ENCODE peak calls at places on chromosome 4, in four cellular contexts. W is endothelial cell of umbilical vein, U is K562, E is GM12878. Z is an unnamed sample.

GRCh38 chr4:94332983-94333590 is 9.5 kb downstream of the HPGDS start:
- DNase-seq in W (peak), U (no peak), E (no peak), Z (no peak)

GRCh38 chr4:30744957-30745640 is 24.9 kb downstream of the PCDH7 start:
- DNase-seq in W (peak), U (no peak), E (no peak), Z (no peak)

GRCh38 chr4:149845643-149846208 is 30.1 kb upstream of the IQCM start:
- DNase-seq in W (no peak), U (no peak), E (no peak), Z (no peak)

GRCh38 chr4:7043521-7044414 is 596 bp downstream of the TADA2B start:
- DNase-seq in W (peak), U (peak), E (no peak), Z (peak)

GRCh38 chr4:42995343-42995944 is 102.9 kb downstream of the GRXCR1 start:
- DNase-seq in W (peak), U (peak), E (no peak), Z (peak)

GRCh38 chr4:111537861-111538260 is 607.4 kb upstream of the FAM241A start:
- DNase-seq in W (no peak), U (no peak), E (no peak), Z (peak)

GRCh38 chr4:40586034-40586433 is 43.6 kb downstream of the RBM47 start:
- DNase-seq in W (no peak), U (no peak), E (no peak), Z (peak)

GRCh38 chr4:155543126-155543765 is 123.4 kb upstream of the GUCY1A1 start:
- DNase-seq in W (peak), U (no peak), E (no peak), Z (peak)

GRCh38 chr4:8559524-8560264 is 20.5 kb upstream of the GPR78 start:
- DNase-seq in W (no peak), U (no peak), E (no peak), Z (no peak)

GRCh38 chr4:177579649-177580048 is 137.4 kb upstream of the AGA start:
- DNase-seq in W (no peak), U (no peak), E (no peak), Z (peak)

DNA sequence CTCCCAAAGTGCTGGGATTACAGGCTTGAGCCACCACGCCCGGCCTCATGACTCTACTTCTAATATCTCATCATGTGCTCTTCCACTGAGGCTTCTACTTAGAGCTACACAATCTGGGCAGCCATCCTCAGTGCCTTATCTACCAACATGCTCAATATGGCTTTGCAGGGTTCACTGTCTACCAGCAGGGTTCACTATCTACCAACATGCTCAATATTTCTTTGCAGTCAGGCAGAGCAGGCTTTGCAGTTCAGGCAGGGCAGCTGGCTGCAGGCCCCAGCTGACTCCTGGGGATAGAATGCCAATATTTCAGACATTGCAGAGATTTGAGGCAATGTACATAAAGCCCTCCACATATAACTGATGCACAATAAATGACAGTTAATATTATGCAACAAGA is 47.5 kb downstream of the PKD2 start:
- DNase-seq in W (peak), U (peak), E (no peak), Z (peak)
- TF ChIP-seq FOS in W (no peak), U (no peak), E (no peak), Z (no peak)

DNA sequence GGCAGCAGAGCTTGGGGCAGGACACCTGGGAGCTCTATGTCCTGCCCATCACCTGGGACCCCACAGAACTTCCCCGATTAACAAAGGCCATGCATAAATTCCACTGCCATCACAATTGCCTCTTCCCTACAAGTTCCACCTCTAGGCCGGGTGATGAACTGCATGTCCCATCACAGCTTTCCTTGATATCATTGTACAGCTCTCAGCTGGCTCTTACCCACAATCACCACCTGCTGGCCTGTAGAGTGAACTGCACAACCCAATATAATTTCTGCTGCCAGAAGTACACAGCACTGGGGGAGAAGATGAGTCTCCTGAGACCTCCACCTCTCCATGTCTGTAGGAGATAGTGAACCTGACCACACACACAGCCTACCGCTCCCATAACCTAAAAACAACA is 285.0 kb upstream of the AADAT start:
- DNase-seq in W (no peak), U (peak), E (no peak), Z (no peak)
- TF ChIP-seq FOS in W (no peak), U (no peak), E (no peak), Z (no peak)

GRCh38 chr4:80610199-80610598 is 274.7 kb downstream of the CFAP299 start:
- DNase-seq in W (no peak), U (no peak), E (no peak), Z (no peak)
- TF ChIP-seq FOS in W (no peak), U (no peak), E (no peak), Z (no peak)

GRCh38 chr4:174403177-174403543 is 119.1 kb downstream of the HPGD start:
- DNase-seq in W (no peak), U (no peak), E (no peak), Z (no peak)

GRCh38 chr4:174404677-174405076 is 117.6 kb downstream of the HPGD start:
- DNase-seq in W (no peak), U (no peak), E (no peak), Z (no peak)

GRCh38 chr4:174406416-174406815 is 115.9 kb downstream of the HPGD start:
- DNase-seq in W (no peak), U (no peak), E (no peak), Z (no peak)

GRCh38 chr4:174405923-174406322 is 116.4 kb downstream of the HPGD start:
- DNase-seq in W (no peak), U (no peak), E (no peak), Z (no peak)

GRCh38 chr4:174408841-174409552 is 113.3 kb downstream of the HPGD start:
- DNase-seq in W (no peak), U (no peak), E (no peak), Z (no peak)
- TF ChIP-seq FOS in W (no peak), U (no peak), E (no peak), Z (no peak)

DNA sequence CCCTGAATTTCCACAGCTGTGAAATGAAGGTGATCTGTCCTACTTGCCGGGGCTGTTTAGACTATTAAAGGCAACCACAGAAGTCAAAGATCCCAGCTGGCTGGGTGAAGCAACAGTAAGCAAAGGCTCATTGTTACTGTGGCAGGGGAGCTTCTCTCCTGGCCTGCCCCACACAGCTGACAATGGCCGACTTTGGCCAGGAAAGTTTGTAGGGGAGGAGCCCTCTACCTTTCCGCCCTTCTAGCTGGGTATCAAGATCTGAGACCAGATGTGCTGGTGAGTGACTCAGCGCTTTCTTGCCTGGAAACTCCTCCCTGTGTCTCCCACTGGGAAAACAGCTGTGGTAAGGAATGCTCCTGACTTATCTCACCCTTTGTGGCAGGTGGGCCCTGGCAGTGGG is 21.1 kb downstream of the RASSF6 start:
- DNase-seq in W (peak), U (peak), E (no peak), Z (peak)
- TF ChIP-seq FOS in W (no peak), U (no peak), E (no peak), Z (no peak)

DNA sequence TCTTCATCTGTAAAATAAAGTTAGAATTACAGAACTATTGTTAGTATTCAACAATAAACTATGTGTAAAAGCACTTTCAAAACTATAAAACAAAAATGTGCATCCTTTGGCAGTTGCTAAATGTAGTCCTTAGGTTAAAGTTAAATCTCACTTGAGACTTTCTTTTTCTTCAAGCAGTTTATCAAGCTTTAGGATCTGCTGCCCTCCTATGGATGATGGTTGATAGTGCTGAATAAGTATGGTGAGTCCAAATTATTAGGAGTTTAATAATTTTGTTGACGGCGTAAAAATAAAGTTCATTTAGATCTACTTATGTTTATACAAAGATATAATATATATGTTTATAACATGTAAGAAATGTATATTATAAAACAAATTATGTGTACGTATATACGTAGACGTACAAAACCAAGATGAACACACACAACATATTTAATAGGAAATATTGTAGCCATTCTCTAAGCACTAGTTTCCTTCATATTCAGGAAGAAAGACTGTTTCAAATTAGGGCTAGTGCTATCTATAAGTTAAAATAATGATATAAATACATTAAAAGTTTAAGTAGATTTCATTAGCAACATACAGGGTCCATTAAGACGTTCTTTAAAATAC is 22.3 kb downstream of the UGT2A2 start:
- DNase-seq in W (peak), U (peak), E (no peak), Z (peak)
- TF ChIP-seq FOS in W (no peak), U (no peak), E (no peak), Z (no peak)

Z was measured in IMR-90.